ENCODE peak calls at places on chromosomes 12 and 14, in eight cellular contexts. I, G, K, R, P, Z, W and V are unnamed samples.

GRCh38 chr14:23299558-23299957 is 3.1 kb downstream of the PPP1R3E start:
- DNase-seq in Z (peak; percentile 80), P (no peak), I (no peak), R (peak; percentile 68), G (no peak), W (no peak), K (peak; percentile 84), V (no peak)

GRCh38 chr12:12004524-12004923 is 66.2 kb upstream of the BCL2L14 start:
- DNase-seq in W (no peak), I (no peak), K (no peak), R (no peak), Z (no peak), G (no peak), P (no peak), V (no peak)

GRCh38 chr14:51398898-51399297 is 158.9 kb downstream of the TMX1 start:
- DNase-seq in K (peak; percentile 95), I (no peak), G (peak; percentile 36), P (no peak), R (no peak), W (no peak), Z (peak; percentile 93), V (no peak)

GRCh38 chr12:92539966-92540791 is 162.6 kb upstream of the PLEKHG7 start:
- DNase-seq in K (no peak), P (no peak), G (peak; percentile 40), W (no peak), I (no peak), R (no peak), Z (no peak), V (no peak)

GRCh38 chr14:99968156-99968920 is 96.9 kb upstream of the EVL start:
- DNase-seq in P (no peak), I (no peak), G (no peak), R (no peak), Z (peak; percentile 92), K (peak; percentile 90), W (no peak), V (no peak)

GRCh38 chr12:93894391-93895095 is 217.4 kb downstream of the CRADD start:
- DNase-seq in R (peak; percentile 48), W (peak; percentile 85), Z (peak; percentile 66), P (no peak), I (no peak), K (peak; percentile 93), G (peak; percentile 96), V (no peak)

GRCh38 chr12:40158592-40159111 is 52.8 kb upstream of the SLC2A13 start:
- DNase-seq in I (no peak), Z (no peak), R (no peak), W (no peak), K (no peak), G (no peak), P (no peak), V (no peak)

GRCh38 chr12:121968880-121969279 is 50.5 kb downstream of the CFAP251 start:
- DNase-seq in K (no peak), G (no peak), R (no peak), Z (no peak), W (no peak), I (no peak), P (no peak), V (no peak)

GRCh38 chr14:24232645-24233537 is at the start of gene GMPR2:
- DNase-seq in R (peak; percentile 26), K (no peak), W (no peak), I (peak; percentile 63), G (no peak), P (no peak), Z (peak; percentile 25), V (no peak)

GRCh38 chr12:40942326-40942725 is 245.8 kb upstream of the PDZRN4 start:
- DNase-seq in Z (peak; percentile 36), K (peak; percentile 5), G (no peak), R (peak; percentile 14), W (no peak), I (no peak), P (no peak), V (no peak)

GRCh38 chr12:112963227-112963861 is 15.0 kb upstream of the OAS2 start:
- DNase-seq in P (no peak), Z (no peak), W (no peak), G (no peak), R (no peak), K (no peak), I (no peak), V (no peak)

GRCh38 chr14:24695265-24696241 is 61.6 kb upstream of the GZMB start:
- DNase-seq in K (no peak), R (no peak), I (no peak), W (no peak), P (no peak), Z (no peak), G (no peak), V (no peak)

GRCh38 chr12:105445261-105446015 is 114.9 kb downstream of the C12orf75 start:
- DNase-seq in I (no peak), R (peak; percentile 30), Z (peak; percentile 12), G (no peak), W (no peak), P (no peak), K (peak; percentile 80), V (peak; percentile 75)

GRCh38 chr12:56128669-56129209 is 672 bp downstream of the ESYT1 start:
- DNase-seq in P (no peak), Z (peak; percentile 51), K (peak; percentile 31), G (no peak), R (peak; percentile 59), I (no peak), W (no peak), V (no peak)

GRCh38 chr12:96104566-96104965 is 69.2 kb upstream of the LTA4H start:
- DNase-seq in W (no peak), I (no peak), Z (no peak), K (no peak), G (no peak), P (no peak), R (no peak), V (no peak)

GRCh38 chr12:43501705-43502104 is 50.3 kb downstream of the ADAMTS20 start:
- DNase-seq in Z (peak; percentile 58), G (no peak), P (no peak), K (peak; percentile 53), R (peak; percentile 21), W (no peak), I (no peak), V (no peak)

GRCh38 chr14:33207467-33208015 is 268.9 kb downstream of the NPAS3 start:
- DNase-seq in G (no peak), W (no peak), P (no peak), Z (no peak), I (no peak), R (no peak), K (no peak), V (no peak)

GRCh38 chr12:53201170-53201541 is 5.9 kb downstream of the ITGB7 start:
- DNase-seq in G (no peak), W (no peak), P (no peak), R (no peak), K (no peak), I (no peak), Z (no peak), V (no peak)

GRCh38 chr14:73634333-73634833 is 10.4 kb upstream of the DNAL1 start:
- DNase-seq in I (no peak), K (no peak), P (peak; percentile 51), G (no peak), R (peak; percentile 66), W (no peak), Z (peak; percentile 49), V (no peak)

GRCh38 chr14:73633115-73633514 is 11.7 kb upstream of the DNAL1 start:
- DNase-seq in I (no peak), Z (no peak), K (no peak), G (no peak), W (no peak), P (no peak), R (no peak), V (no peak)

GRCh38 chr14:73640796-73641195 is 4.0 kb upstream of the DNAL1 start:
- DNase-seq in K (no peak), W (no peak), Z (no peak), G (no peak), R (no peak), I (no peak), P (no peak), V (no peak)

GRCh38 chr14:73633517-73634332 is 11.1 kb upstream of the DNAL1 start:
- DNase-seq in K (peak; percentile 83), P (peak; percentile 59), Z (peak; percentile 85), R (peak; percentile 81), W (peak; percentile 78), G (peak; percentile 56), I (peak; percentile 89), V (peak; percentile 20)

DNA sequence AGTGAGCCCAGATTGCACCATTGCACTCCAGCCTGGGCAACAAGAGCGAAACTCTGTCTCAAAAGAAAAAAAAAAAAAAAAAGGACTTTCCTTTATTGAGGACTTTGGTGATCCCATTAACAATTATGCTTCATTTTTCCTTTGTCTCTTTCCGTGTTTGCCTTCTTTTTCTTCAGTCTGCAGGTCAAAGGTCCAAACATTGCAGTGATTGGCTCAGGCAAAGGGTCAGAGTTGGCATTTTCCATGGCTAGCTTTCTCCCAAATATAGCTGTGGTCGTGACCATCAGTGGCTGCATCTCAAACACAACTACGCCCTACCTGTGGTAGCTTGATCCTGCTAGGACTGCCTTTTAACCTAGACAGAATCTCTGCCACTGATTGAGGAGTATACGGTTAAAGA is 7.0 kb upstream of the DNAL1 start:
- DNase-seq in Z (no peak), G (no peak), W (no peak), I (no peak), R (no peak), P (no peak), K (no peak), V (no peak)
- TF ChIP-seq CTCF in Z (no peak), G (no peak), W (no peak), I (no peak), R (no peak), P (no peak), K (no peak), V (no peak)

GRCh38 chr12:111057726-111058125 is 137.3 kb upstream of the MYL2 start:
- DNase-seq in K (no peak), G (no peak), W (no peak), P (no peak), R (no peak), Z (no peak), I (no peak), V (no peak)

GRCh38 chr12:111055181-111055880 is 135.0 kb upstream of the MYL2 start:
- DNase-seq in K (no peak), I (no peak), P (no peak), W (no peak), G (no peak), Z (no peak), R (no peak), V (no peak)

GRCh38 chr12:111056618-111057521 is 136.5 kb upstream of the MYL2 start:
- DNase-seq in I (no peak), W (no peak), R (no peak), P (no peak), G (no peak), Z (no peak), K (no peak), V (no peak)
- H3K4me3 ChIP-seq in I (no peak overlapping the region), W (no peak overlapping the region), R (no peak overlapping the region), P (no peak overlapping the region), G (no peak overlapping the region), Z (no peak overlapping the region), K (no peak overlapping the region), V (no peak overlapping the region)

GRCh38 chr12:116423053-116423452 is 136.1 kb upstream of the MAP1LC3B2 start:
- DNase-seq in Z (peak; percentile 86), I (no peak), K (peak; percentile 95), W (no peak), P (no peak), R (peak; percentile 64), G (no peak), V (no peak)
- TF ChIP-seq CTCF in Z (no peak), I (no peak), K (no peak), W (no peak), P (no peak), R (no peak), G (no peak), V (no peak)

GRCh38 chr12:69095765-69096477 is 143.4 kb upstream of the CPSF6 start:
- DNase-seq in P (no peak), G (no peak), I (no peak), Z (no peak), R (no peak), W (no peak), K (peak; percentile 28), V (no peak)
- H3K4me3 ChIP-seq in P (no peak overlapping the region), G (no peak overlapping the region), I (no peak overlapping the region), Z (no peak overlapping the region), R (no peak overlapping the region), W (no peak overlapping the region), K (no peak overlapping the region), V (no peak overlapping the region)